ENCODE peak calls at places on chromosomes 2 and 18, in five cellular contexts. U is activated CD4-positive, CD25-positive, alpha-beta regulatory T cell treated with anti-CD3 and anti-CD28 coated beads, Interleukin-2, amount 50 U/mL, for 72 hours; M is stimulated activated CD8-positive, alpha-beta memory T cell treated with anti-CD3 and anti-CD28 coated beads, Interleukin-7, amount 100 ng/mL, for 48 hours; E is globus pallidus; Q is IMR-90. O is an unnamed sample.

GRCh38 chr2:73268831-73269685 is 15.2 kb downstream of the FBXO41 start:
- DNase-seq in U (peak; percentile 73), M (no peak), E (no peak), Q (peak; percentile 11), O (no peak)

GRCh38 chr2:239223330-239224248 is 177.2 kb downstream of the HDAC4 start:
- DNase-seq in U (no peak), M (no peak), E (peak; percentile 86), Q (peak; percentile 53), O (no peak)

GRCh38 chr2:241582806-241583205 is 24.3 kb downstream of the BOK start:
- DNase-seq in U (no peak), M (no peak), E (no peak), Q (no peak), O (no peak)

GRCh38 chr2:216370961-216371633 is 1.2 kb downstream of the MARCHF4 start:
- DNase-seq in U (no peak), M (no peak), E (no peak), Q (no peak), O (no peak)

GRCh38 chr2:3319134-3319533 is 58.5 kb downstream of the EIPR1 start:
- DNase-seq in U (no peak), M (no peak), E (no peak), Q (no peak), O (no peak)

GRCh38 chr18:77056399-77057015 is 76.1 kb downstream of the MBP start:
- DNase-seq in U (no peak), M (no peak), E (no peak), Q (no peak), O (no peak)

GRCh38 chr18:961644-962355 is 57.1 kb downstream of the ADCYAP1 start:
- DNase-seq in U (peak; percentile 46), M (no peak), E (peak; percentile 9), Q (peak; percentile 35), O (peak; percentile 43)

GRCh38 chr2:202152104-202152771 is 79.2 kb downstream of the KIAA2012 start:
- DNase-seq in U (no peak), M (no peak), E (no peak), Q (peak; percentile 67), O (peak; percentile 72)

GRCh38 chr2:71599646-71600236 is 146.4 kb downstream of the DYSF start:
- DNase-seq in U (no peak), M (no peak), E (no peak), Q (no peak), O (no peak)

GRCh38 chr18:12307871-12308385 is at the start of gene TUBB6:
- DNase-seq in U (no peak), M (peak; percentile 33), E (no peak), Q (peak; percentile 81), O (peak; percentile 72)

GRCh38 chr2:220703279-220703678 is 868.8 kb downstream of the EPHA4 start:
- DNase-seq in U (no peak), M (no peak), E (no peak), Q (peak; percentile 30), O (no peak)

GRCh38 chr2:24225883-24226282 is 51.0 kb downstream of the FAM228A start:
- DNase-seq in U (no peak), M (no peak), E (no peak), Q (no peak), O (no peak)